ENCODE peak calls at places on chromosomes 11 and 22, in five cellular contexts. One of them, this sample, is unnamed.

GRCh38 chr11:74320538-74320937 is 9.1 kb upstream of the P4HA3 start:
- DNase-seq in foreskin keratinocyte: no peak
- DNase-seq in lower lobe of right lung: no peak
- DNase-seq in spleen: no peak
- DNase-seq in brain microvascular endothelial cell: no peak
- DNase-seq in this sample: no peak

GRCh38 chr11:70844387-70844786 is 408.0 kb downstream of the SHANK2 start:
- DNase-seq in lower lobe of right lung: no peak
- DNase-seq in brain microvascular endothelial cell: no peak
- DNase-seq in foreskin keratinocyte: no peak
- DNase-seq in spleen: no peak
- DNase-seq in this sample: no peak

GRCh38 chr11:109123811-109124787 is 297.9 kb upstream of the C11orf87 start:
- DNase-seq in brain microvascular endothelial cell: peak; percentile 15
- DNase-seq in lower lobe of right lung: no peak
- DNase-seq in foreskin keratinocyte: no peak
- DNase-seq in spleen: no peak
- DNase-seq in this sample: no peak

GRCh38 chr11:58968251-58968711 is 29.0 kb downstream of the GLYATL1 start:
- DNase-seq in foreskin keratinocyte: no peak
- DNase-seq in brain microvascular endothelial cell: no peak
- DNase-seq in spleen: no peak
- DNase-seq in lower lobe of right lung: no peak
- DNase-seq in this sample: no peak

GRCh38 chr11:75873417-75874148 is 58.6 kb downstream of the UVRAG start:
- DNase-seq in brain microvascular endothelial cell: no peak
- DNase-seq in lower lobe of right lung: no peak
- DNase-seq in spleen: no peak
- DNase-seq in foreskin keratinocyte: no peak
- DNase-seq in this sample: peak; percentile 52

GRCh38 chr11:13271060-13271693 is 6.4 kb upstream of the BMAL1 start:
- DNase-seq in brain microvascular endothelial cell: no peak
- DNase-seq in lower lobe of right lung: no peak
- DNase-seq in spleen: no peak
- DNase-seq in foreskin keratinocyte: no peak
- DNase-seq in this sample: no peak

GRCh38 chr11:24963879-24964278 is 467.0 kb downstream of the LUZP2 start:
- DNase-seq in lower lobe of right lung: no peak
- DNase-seq in foreskin keratinocyte: no peak
- DNase-seq in brain microvascular endothelial cell: no peak
- DNase-seq in spleen: no peak
- DNase-seq in this sample: no peak

GRCh38 chr22:32911526-32911925 is 110.0 kb downstream of the TIMP3 start:
- DNase-seq in spleen: no peak
- DNase-seq in brain microvascular endothelial cell: no peak
- DNase-seq in lower lobe of right lung: no peak
- DNase-seq in foreskin keratinocyte: no peak
- DNase-seq in this sample: no peak

GRCh38 chr11:11252403-11252802 is 100.6 kb downstream of the CSNK2A3 start:
- DNase-seq in foreskin keratinocyte: no peak
- DNase-seq in brain microvascular endothelial cell: no peak
- DNase-seq in spleen: no peak
- DNase-seq in lower lobe of right lung: no peak
- DNase-seq in this sample: no peak

GRCh38 chr22:36165161-36165560 is 4.6 kb upstream of the APOL3 start:
- DNase-seq in brain microvascular endothelial cell: no peak
- DNase-seq in foreskin keratinocyte: no peak
- DNase-seq in lower lobe of right lung: no peak
- DNase-seq in spleen: no peak
- DNase-seq in this sample: no peak

GRCh38 chr22:36339171-36340065 is 48.3 kb downstream of the MYH9 start:
- DNase-seq in brain microvascular endothelial cell: peak; percentile 66
- DNase-seq in spleen: no peak
- DNase-seq in foreskin keratinocyte: no peak
- DNase-seq in lower lobe of right lung: no peak
- DNase-seq in this sample: no peak

GRCh38 chr11:94809251-94809650 is 41.1 kb downstream of the AMOTL1 start:
- DNase-seq in foreskin keratinocyte: no peak
- DNase-seq in brain microvascular endothelial cell: peak; percentile 70
- DNase-seq in spleen: no peak
- DNase-seq in lower lobe of right lung: no peak
- DNase-seq in this sample: no peak

GRCh38 chr11:15589070-15589626 is 474.4 kb downstream of the INSC start:
- DNase-seq in lower lobe of right lung: no peak
- DNase-seq in foreskin keratinocyte: no peak
- DNase-seq in brain microvascular endothelial cell: no peak
- DNase-seq in spleen: no peak
- DNase-seq in this sample: no peak
- TF ChIP-seq CTCF in lower lobe of right lung: no peak
- TF ChIP-seq CTCF in foreskin keratinocyte: no peak
- TF ChIP-seq CTCF in brain microvascular endothelial cell: no peak
- TF ChIP-seq CTCF in spleen: no peak
- TF ChIP-seq CTCF in this sample: no peak

GRCh38 chr22:48784701-48785503 is 1042.8 kb downstream of the BRD1 start:
- DNase-seq in brain microvascular endothelial cell: no peak
- DNase-seq in lower lobe of right lung: no peak
- DNase-seq in spleen: no peak
- DNase-seq in foreskin keratinocyte: no peak
- DNase-seq in this sample: no peak
- TF ChIP-seq CTCF in brain microvascular endothelial cell: no peak
- TF ChIP-seq CTCF in lower lobe of right lung: no peak
- TF ChIP-seq CTCF in spleen: no peak
- TF ChIP-seq CTCF in foreskin keratinocyte: no peak
- TF ChIP-seq CTCF in this sample: no peak

GRCh38 chr11:79439893-79440450 is 858 bp downstream of the TENM4 start:
- DNase-seq in brain microvascular endothelial cell: no peak
- DNase-seq in foreskin keratinocyte: no peak
- DNase-seq in lower lobe of right lung: peak; percentile 44
- DNase-seq in spleen: peak; percentile 78
- DNase-seq in this sample: peak; percentile 20

GRCh38 chr11:79438631-79439429 is 2.0 kb downstream of the TENM4 start:
- DNase-seq in lower lobe of right lung: no peak
- DNase-seq in spleen: no peak
- DNase-seq in foreskin keratinocyte: no peak
- DNase-seq in brain microvascular endothelial cell: no peak
- DNase-seq in this sample: peak; percentile 39

GRCh38 chr11:79440451-79441158 is at the start of gene TENM4:
- DNase-seq in lower lobe of right lung: peak; percentile 60
- DNase-seq in foreskin keratinocyte: peak; percentile 71
- DNase-seq in spleen: peak; percentile 89
- DNase-seq in brain microvascular endothelial cell: no peak
- DNase-seq in this sample: peak; percentile 41

GRCh38 chr11:79439430-79439892 is 1.4 kb downstream of the TENM4 start:
- DNase-seq in foreskin keratinocyte: no peak
- DNase-seq in lower lobe of right lung: no peak
- DNase-seq in brain microvascular endothelial cell: no peak
- DNase-seq in spleen: no peak
- DNase-seq in this sample: peak; percentile 16

DNA sequence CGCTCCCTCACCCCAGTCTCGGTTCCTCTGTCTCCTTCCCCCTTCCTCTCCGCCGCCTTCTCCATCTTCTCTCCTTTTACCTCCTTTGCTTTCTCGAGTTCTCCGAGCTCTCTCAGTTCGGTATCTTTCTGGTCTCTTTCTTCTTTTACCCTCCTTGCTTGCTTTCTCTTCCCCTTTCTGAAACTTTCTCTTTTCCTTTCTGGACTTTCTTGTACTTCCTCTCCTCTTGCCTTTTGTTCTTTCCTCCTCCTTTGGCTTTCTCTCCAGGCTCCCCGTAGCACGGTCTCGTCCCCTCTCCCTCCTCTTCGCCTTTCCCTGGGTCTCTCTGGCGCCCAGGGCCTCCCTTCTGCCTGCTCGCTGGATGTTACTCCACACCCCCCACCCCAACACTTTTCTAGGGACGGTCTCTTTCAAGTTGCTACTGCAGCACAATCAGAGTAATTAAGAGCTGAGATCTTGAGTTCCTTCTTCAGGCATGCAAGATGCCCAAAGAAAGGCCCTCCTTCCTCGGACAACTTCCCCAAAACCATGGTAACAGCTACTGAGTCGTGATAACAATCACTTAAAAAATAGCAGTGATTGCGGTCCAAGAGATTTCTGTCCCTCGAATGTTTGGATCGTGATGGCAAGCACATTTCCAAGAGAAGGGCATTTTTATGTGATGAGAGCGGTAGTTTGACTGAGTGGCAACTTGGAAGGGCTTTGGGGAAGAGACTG is 487 bp upstream of the TENM4 start:
- DNase-seq in brain microvascular endothelial cell: no peak
- DNase-seq in foreskin keratinocyte: no peak
- DNase-seq in spleen: no peak
- DNase-seq in lower lobe of right lung: no peak
- DNase-seq in this sample: no peak
- TF ChIP-seq CTCF in brain microvascular endothelial cell: peak; percentile 21
- TF ChIP-seq CTCF in foreskin keratinocyte: no peak
- TF ChIP-seq CTCF in spleen: no peak
- TF ChIP-seq CTCF in lower lobe of right lung: no peak
- TF ChIP-seq CTCF in this sample: no peak

GRCh38 chr11:1600626-1601025 is 2.5 kb upstream of the KRTAP5-2 start:
- DNase-seq in foreskin keratinocyte: no peak
- DNase-seq in lower lobe of right lung: no peak
- DNase-seq in spleen: no peak
- DNase-seq in brain microvascular endothelial cell: no peak
- DNase-seq in this sample: no peak
- TF ChIP-seq CTCF in foreskin keratinocyte: no peak
- TF ChIP-seq CTCF in lower lobe of right lung: no peak
- TF ChIP-seq CTCF in spleen: no peak
- TF ChIP-seq CTCF in brain microvascular endothelial cell: no peak
- TF ChIP-seq CTCF in this sample: no peak

GRCh38 chr11:87421422-87421821 is 383.7 kb downstream of the TMEM135 start:
- DNase-seq in spleen: no peak
- DNase-seq in lower lobe of right lung: no peak
- DNase-seq in brain microvascular endothelial cell: peak; percentile 87
- DNase-seq in foreskin keratinocyte: peak; percentile 37
- DNase-seq in this sample: peak; percentile 53
- TF ChIP-seq CTCF in spleen: peak; percentile 80
- TF ChIP-seq CTCF in lower lobe of right lung: peak; percentile 83
- TF ChIP-seq CTCF in brain microvascular endothelial cell: peak; percentile 81
- TF ChIP-seq CTCF in foreskin keratinocyte: peak; percentile 88
- TF ChIP-seq CTCF in this sample: peak; percentile 70

This sample was measured in GM10248.